ENCODE peak calls at places on chromosomes 11 and 22, in six cellular contexts. One of them, this sample, is unnamed.

GRCh38 chr22:45604239-45604711 is 67.4 kb upstream of the ATXN10 start:
- DNase-seq in T-helper 2 cell: no peak
- DNase-seq in left cardiac atrium: no peak
- DNase-seq in skeletal muscle cell: peak
- DNase-seq in sigmoid colon: peak
- DNase-seq in GM13976: no peak
- DNase-seq in this sample: no peak

GRCh38 chr11:86934933-86935579 is 20.1 kb downstream of the FZD4 start:
- DNase-seq in T-helper 2 cell: no peak
- DNase-seq in left cardiac atrium: no peak
- DNase-seq in skeletal muscle cell: no peak
- DNase-seq in sigmoid colon: no peak
- DNase-seq in GM13976: no peak
- DNase-seq in this sample: no peak

GRCh38 chr11:87150936-87151335 is 113.2 kb downstream of the TMEM135 start:
- DNase-seq in T-helper 2 cell: no peak
- DNase-seq in left cardiac atrium: no peak
- DNase-seq in skeletal muscle cell: peak
- DNase-seq in sigmoid colon: no peak
- DNase-seq in GM13976: no peak
- DNase-seq in this sample: no peak

GRCh38 chr11:108803781-108804180 is 138.9 kb downstream of the DDX10 start:
- DNase-seq in T-helper 2 cell: no peak
- DNase-seq in left cardiac atrium: no peak
- DNase-seq in skeletal muscle cell: peak
- DNase-seq in sigmoid colon: no peak
- DNase-seq in GM13976: no peak
- DNase-seq in this sample: no peak

GRCh38 chr22:38243007-38243775 is 29.6 kb downstream of the TMEM184B start:
- DNase-seq in T-helper 2 cell: no peak
- DNase-seq in left cardiac atrium: no peak
- DNase-seq in skeletal muscle cell: peak
- DNase-seq in sigmoid colon: no peak
- DNase-seq in GM13976: no peak
- DNase-seq in this sample: no peak

GRCh38 chr11:70158201-70158600 is 44.9 kb upstream of the FADD start:
- DNase-seq in T-helper 2 cell: no peak
- DNase-seq in left cardiac atrium: no peak
- DNase-seq in skeletal muscle cell: no peak
- DNase-seq in sigmoid colon: no peak
- DNase-seq in GM13976: no peak
- DNase-seq in this sample: peak

GRCh38 chr22:38415561-38416321 is 39.3 kb downstream of the KCNJ4 start:
- DNase-seq in T-helper 2 cell: no peak
- DNase-seq in left cardiac atrium: peak
- DNase-seq in skeletal muscle cell: no peak
- DNase-seq in sigmoid colon: peak
- DNase-seq in GM13976: no peak
- DNase-seq in this sample: peak

GRCh38 chr11:46402957-46403902 is 11.7 kb upstream of the CHRM4 start:
- DNase-seq in T-helper 2 cell: no peak
- DNase-seq in left cardiac atrium: no peak
- DNase-seq in skeletal muscle cell: no peak
- DNase-seq in sigmoid colon: no peak
- DNase-seq in GM13976: no peak
- DNase-seq in this sample: no peak

GRCh38 chr11:67610302-67610868 is 3.6 kb downstream of the NDUFV1 start:
- DNase-seq in T-helper 2 cell: no peak
- DNase-seq in left cardiac atrium: no peak
- DNase-seq in skeletal muscle cell: no peak
- DNase-seq in sigmoid colon: no peak
- DNase-seq in GM13976: no peak
- DNase-seq in this sample: no peak

GRCh38 chr11:67268036-67268683 is 1.9 kb downstream of the GRK2 start:
- DNase-seq in T-helper 2 cell: peak
- DNase-seq in left cardiac atrium: peak
- DNase-seq in skeletal muscle cell: no peak
- DNase-seq in sigmoid colon: peak
- DNase-seq in GM13976: peak
- DNase-seq in this sample: peak

GRCh38 chr11:110712643-110713468 is 619 bp upstream of the ARHGAP20 start:
- DNase-seq in T-helper 2 cell: no peak
- DNase-seq in left cardiac atrium: peak
- DNase-seq in skeletal muscle cell: no peak
- DNase-seq in sigmoid colon: peak
- DNase-seq in GM13976: no peak
- DNase-seq in this sample: peak

GRCh38 chr11:125264091-125265022 is 99.8 kb downstream of the PKNOX2 start:
- DNase-seq in T-helper 2 cell: no peak
- DNase-seq in left cardiac atrium: no peak
- DNase-seq in skeletal muscle cell: no peak
- DNase-seq in sigmoid colon: no peak
- DNase-seq in GM13976: no peak
- DNase-seq in this sample: no peak

GRCh38 chr11:47478651-47479329 is 29.9 kb upstream of the RAPSN start:
- DNase-seq in T-helper 2 cell: no peak
- DNase-seq in left cardiac atrium: no peak
- DNase-seq in skeletal muscle cell: no peak
- DNase-seq in sigmoid colon: no peak
- DNase-seq in GM13976: no peak
- DNase-seq in this sample: no peak

GRCh38 chr11:95248666-95249467 is 17.9 kb upstream of the SESN3 start:
- DNase-seq in T-helper 2 cell: no peak
- DNase-seq in left cardiac atrium: no peak
- DNase-seq in skeletal muscle cell: no peak
- DNase-seq in sigmoid colon: no peak
- DNase-seq in GM13976: peak
- DNase-seq in this sample: no peak

GRCh38 chr11:67167086-67167485 is 48.0 kb downstream of the KDM2A start:
- DNase-seq in T-helper 2 cell: no peak
- DNase-seq in left cardiac atrium: no peak
- DNase-seq in skeletal muscle cell: no peak
- DNase-seq in sigmoid colon: no peak
- DNase-seq in GM13976: no peak
- DNase-seq in this sample: no peak

GRCh38 chr22:48491451-48491941 is 1336.2 kb downstream of the BRD1 start:
- DNase-seq in T-helper 2 cell: no peak
- DNase-seq in left cardiac atrium: no peak
- DNase-seq in skeletal muscle cell: no peak
- DNase-seq in sigmoid colon: peak
- DNase-seq in GM13976: no peak
- DNase-seq in this sample: no peak

GRCh38 chr11:111408789-111409727 is 30.0 kb upstream of the POU2AF1 start:
- DNase-seq in T-helper 2 cell: no peak
- DNase-seq in left cardiac atrium: no peak
- DNase-seq in skeletal muscle cell: peak
- DNase-seq in sigmoid colon: no peak
- DNase-seq in GM13976: no peak
- DNase-seq in this sample: no peak

GRCh38 chr11:72250661-72251465 is 6.9 kb upstream of the PHOX2A start:
- DNase-seq in T-helper 2 cell: no peak
- DNase-seq in left cardiac atrium: no peak
- DNase-seq in skeletal muscle cell: no peak
- DNase-seq in sigmoid colon: no peak
- DNase-seq in GM13976: no peak
- DNase-seq in this sample: no peak

GRCh38 chr22:24532075-24532474 is 22.9 kb downstream of the GUCD1 start:
- DNase-seq in T-helper 2 cell: no peak
- DNase-seq in left cardiac atrium: no peak
- DNase-seq in skeletal muscle cell: no peak
- DNase-seq in sigmoid colon: no peak
- DNase-seq in GM13976: no peak
- DNase-seq in this sample: peak

This sample was measured in psoas muscle.